ENCODE peak calls at places on chromosomes 6 and 20, in six cellular contexts. P, X, U, I, O and F are unnamed samples.

GRCh38 chr6:79421707-79422484 is 115.3 kb downstream of the LCA5 start:
- DNase-seq in P (no peak), X (peak), U (no peak), I (peak), O (peak), F (no peak)

GRCh38 chr20:58479666-58480454 is 35.3 kb downstream of the APCDD1L start:
- DNase-seq in P (no peak), X (no peak), U (no peak), I (no peak), O (no peak), F (no peak)

GRCh38 chr6:57423468-57423867 is 106.0 kb downstream of the PRIM2 start:
- DNase-seq in P (no peak), X (no peak), U (no peak), I (no peak), O (peak), F (no peak)

GRCh38 chr20:6829510-6830116 is 62.1 kb downstream of the BMP2 start:
- DNase-seq in P (no peak), X (no peak), U (no peak), I (no peak), O (no peak), F (no peak)

GRCh38 chr20:56403465-56403864 is 8.6 kb upstream of the CASS4 start:
- DNase-seq in P (no peak), X (no peak), U (no peak), I (no peak), O (no peak), F (no peak)

GRCh38 chr6:29667158-29667557 is 10.3 kb downstream of the MOG start:
- DNase-seq in P (no peak), X (no peak), U (no peak), I (no peak), O (peak), F (no peak)

GRCh38 chr6:115551510-115551909 is 509.2 kb downstream of the FRK start:
- DNase-seq in P (no peak), X (no peak), U (no peak), I (no peak), O (no peak), F (no peak)

GRCh38 chr6:36319436-36319762 is 17.3 kb downstream of the BNIP5 start:
- DNase-seq in P (no peak), X (no peak), U (no peak), I (no peak), O (no peak), F (no peak)

GRCh38 chr6:167748046-167748445 is 78.7 kb upstream of the AFDN start:
- DNase-seq in P (no peak), X (no peak), U (no peak), I (no peak), O (no peak), F (no peak)